ENCODE peak calls at places on chromosomes 5 and 9, in five cellular contexts. M, X, R, B and J are unnamed samples.

GRCh38 chr9:76652894-76653293 is 111.3 kb upstream of the PCA3 start:
- DNase-seq in M (no peak), X (no peak), R (no peak), B (no peak), J (no peak)

GRCh38 chr9:33506626-33507370 is 17.3 kb upstream of the ANKRD18B start:
- DNase-seq in M (no peak), X (no peak), R (no peak), B (no peak), J (no peak)

GRCh38 chr9:35914307-35914807 is 5.1 kb downstream of the SPAAR start:
- DNase-seq in M (no peak), X (no peak), R (no peak), B (peak), J (peak)

GRCh38 chr5:60148356-60148755 is 254.8 kb upstream of the PDE4D start:
- DNase-seq in M (no peak), X (no peak), R (no peak), B (no peak), J (no peak)

GRCh38 chr9:85516976-85517637 is 224.6 kb downstream of the AGTPBP1 start:
- DNase-seq in M (no peak), X (no peak), R (no peak), B (no peak), J (no peak)

GRCh38 chr5:159883522-159883950 is 32.7 kb upstream of the ADRA1B start:
- DNase-seq in M (no peak), X (no peak), R (no peak), B (no peak), J (no peak)

GRCh38 chr5:22852807-22853670 is at the start of gene CDH12:
- DNase-seq in M (no peak), X (no peak), R (no peak), B (no peak), J (no peak)

GRCh38 chr5:125073090-125073489 is 326.7 kb upstream of the ZNF608 start:
- DNase-seq in M (no peak), X (no peak), R (no peak), B (no peak), J (no peak)

GRCh38 chr5:109410389-109411174 is 808 bp upstream of the PJA2 start:
- DNase-seq in M (peak), X (peak), R (peak), B (peak), J (peak)

GRCh38 chr5:96288845-96289185 is 144.2 kb downstream of the PCSK1 start:
- DNase-seq in M (no peak), X (no peak), R (no peak), B (no peak), J (no peak)

GRCh38 chr9:89687216-89687615 is 82.4 kb downstream of the GADD45G start:
- DNase-seq in M (no peak), X (no peak), R (no peak), B (no peak), J (no peak)

GRCh38 chr5:66247176-66247960 is 103.3 kb downstream of the SREK1 start:
- DNase-seq in M (no peak), X (peak), R (no peak), B (no peak), J (no peak)

GRCh38 chr5:38755171-38755570 is 90.6 kb upstream of the OSMR start:
- DNase-seq in M (no peak), X (peak), R (no peak), B (no peak), J (no peak)

GRCh38 chr5:173880306-173880985 is 7.7 kb upstream of the CPEB4 start:
- DNase-seq in M (no peak), X (no peak), R (no peak), B (no peak), J (no peak)

GRCh38 chr5:158856794-158857193 is 242.9 kb downstream of the EBF1 start:
- DNase-seq in M (no peak), X (no peak), R (no peak), B (no peak), J (no peak)

GRCh38 chr5:52856564-52856963 is 68.8 kb downstream of the ITGA1 start:
- DNase-seq in M (no peak), X (no peak), R (no peak), B (no peak), J (no peak)

GRCh38 chr5:157602505-157602904 is 26.9 kb upstream of the ADAM19 start:
- DNase-seq in M (no peak), X (peak), R (no peak), B (no peak), J (no peak)

GRCh38 chr9:112774006-112774996 is 23.7 kb downstream of the SNX30 start:
- DNase-seq in M (no peak), X (no peak), R (no peak), B (no peak), J (no peak)

GRCh38 chr9:69086312-69086711 is 50.8 kb downstream of the FXN start:
- DNase-seq in M (no peak), X (no peak), R (no peak), B (no peak), J (no peak)

GRCh38 chr5:72611111-72611724 is 104.0 kb upstream of the ZNF366 start:
- DNase-seq in M (peak), X (peak), R (peak), B (peak), J (peak)

GRCh38 chr5:39447059-39447458 is 22.3 kb upstream of the DAB2 start:
- DNase-seq in M (no peak), X (peak), R (no peak), B (no peak), J (no peak)

GRCh38 chr5:1037671-1038416 is 29.2 kb downstream of the NKD2 start:
- DNase-seq in M (no peak), X (no peak), R (no peak), B (peak), J (no peak)

GRCh38 chr5:143413964-143414669 is 10.6 kb upstream of the NR3C1 start:
- DNase-seq in M (no peak), X (no peak), R (no peak), B (peak), J (no peak)

GRCh38 chr9:125749951-125750655 is 2.9 kb downstream of the PBX3 start:
- DNase-seq in M (no peak), X (no peak), R (no peak), B (no peak), J (no peak)

GRCh38 chr5:153974813-153975163 is 63.9 kb downstream of the FAM114A2 start:
- DNase-seq in M (no peak), X (no peak), R (no peak), B (no peak), J (no peak)

GRCh38 chr9:124220551-124221451 is 36.9 kb upstream of the NEK6 start:
- DNase-seq in M (no peak), X (peak), R (no peak), B (no peak), J (peak)

GRCh38 chr9:18795947-18796705 is 236.9 kb downstream of the SAXO1 start:
- DNase-seq in M (no peak), X (no peak), R (no peak), B (no peak), J (no peak)

GRCh38 chr5:123455640-123456039 is 32.4 kb upstream of the CEP120 start:
- DNase-seq in M (no peak), X (no peak), R (no peak), B (no peak), J (no peak)

GRCh38 chr5:115389799-115390382 is 93.4 kb upstream of the CCDC112 start:
- DNase-seq in M (no peak), X (no peak), R (no peak), B (no peak), J (no peak)

GRCh38 chr5:168327994-168328393 is 36.5 kb downstream of the WWC1 start:
- DNase-seq in M (no peak), X (no peak), R (no peak), B (no peak), J (no peak)

GRCh38 chr5:126778675-126779403 is 1.9 kb downstream of the LMNB1 start:
- DNase-seq in M (no peak), X (no peak), R (no peak), B (no peak), J (no peak)

GRCh38 chr9:127971357-127972315 is 9.2 kb downstream of the EEIG1 start:
- DNase-seq in M (no peak), X (no peak), R (no peak), B (peak), J (peak)

GRCh38 chr9:127974769-127975261 is 6.0 kb downstream of the EEIG1 start:
- DNase-seq in M (peak), X (no peak), R (peak), B (peak), J (peak)

GRCh38 chr9:127974002-127974768 is 6.6 kb downstream of the EEIG1 start:
- DNase-seq in M (no peak), X (no peak), R (no peak), B (peak), J (peak)

GRCh38 chr9:127972316-127972871 is 8.4 kb downstream of the EEIG1 start:
- DNase-seq in M (no peak), X (no peak), R (no peak), B (peak), J (no peak)

GRCh38 chr9:127973169-127974001 is 7.4 kb downstream of the EEIG1 start:
- DNase-seq in M (no peak), X (no peak), R (no peak), B (peak), J (peak)
- TF ChIP-seq POLR2A in M (no peak), X (no peak), R (no peak), B (no peak), J (peak)

DNA sequence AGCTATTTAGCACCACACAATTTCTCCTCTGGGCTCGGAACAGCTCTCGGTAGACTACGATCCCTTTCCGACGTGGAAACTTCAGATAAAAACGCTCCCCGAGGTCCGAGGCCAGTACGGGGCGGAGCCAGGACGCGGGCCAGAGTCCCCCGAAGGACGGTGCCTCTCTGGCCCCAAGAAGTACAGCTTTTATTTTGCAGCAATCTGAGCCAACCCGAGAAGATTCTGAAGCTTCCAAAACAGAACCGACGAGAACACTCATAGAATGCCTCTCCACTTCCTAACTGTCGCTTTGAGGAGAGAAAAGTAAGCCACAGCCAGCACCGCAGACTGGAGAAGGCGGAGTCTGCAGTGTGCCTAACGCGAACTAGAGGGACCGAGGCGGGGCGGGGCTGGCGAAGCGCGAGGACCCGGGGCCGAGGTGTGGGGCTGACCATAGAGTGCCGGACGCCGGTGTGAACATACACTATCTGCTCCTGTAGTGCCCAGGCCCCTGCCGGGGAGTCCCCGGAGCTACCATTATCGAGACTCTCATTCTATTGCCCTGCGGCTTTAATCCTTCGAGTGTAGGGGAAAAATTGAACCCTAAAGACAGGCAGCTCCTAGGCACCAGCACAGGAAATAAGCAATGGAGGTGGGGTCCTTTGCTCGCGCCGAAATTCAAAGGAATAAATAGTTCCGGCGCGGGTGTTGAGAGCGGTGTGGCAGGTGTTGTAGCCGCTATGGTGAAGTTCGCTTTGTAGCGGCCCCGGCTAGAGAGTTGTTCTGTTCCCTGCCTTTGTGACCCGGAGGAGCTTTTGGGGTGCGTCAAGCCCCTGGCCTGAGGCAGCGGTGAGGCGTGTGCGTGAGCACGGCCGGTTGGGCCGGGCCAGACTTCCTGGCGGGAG is at the start of gene SMC2:
- DNase-seq in M (peak), X (peak), R (peak), B (peak), J (peak)
- TF ChIP-seq POLR2A in M (peak), X (peak), R (peak), B (no peak), J (peak)

GRCh38 chr9:13971415-13971814 is 342.5 kb downstream of the NFIB start:
- DNase-seq in M (no peak), X (no peak), R (no peak), B (no peak), J (no peak)
- TF ChIP-seq POLR2A in M (no peak), X (no peak), R (no peak), B (no peak), J (no peak)

GRCh38 chr9:129962889-129963703 is 79.9 kb downstream of the FNBP1 start:
- DNase-seq in M (peak), X (no peak), R (no peak), B (peak), J (peak)
- TF ChIP-seq POLR2A in M (peak), X (no peak), R (peak), B (no peak), J (peak)

DNA sequence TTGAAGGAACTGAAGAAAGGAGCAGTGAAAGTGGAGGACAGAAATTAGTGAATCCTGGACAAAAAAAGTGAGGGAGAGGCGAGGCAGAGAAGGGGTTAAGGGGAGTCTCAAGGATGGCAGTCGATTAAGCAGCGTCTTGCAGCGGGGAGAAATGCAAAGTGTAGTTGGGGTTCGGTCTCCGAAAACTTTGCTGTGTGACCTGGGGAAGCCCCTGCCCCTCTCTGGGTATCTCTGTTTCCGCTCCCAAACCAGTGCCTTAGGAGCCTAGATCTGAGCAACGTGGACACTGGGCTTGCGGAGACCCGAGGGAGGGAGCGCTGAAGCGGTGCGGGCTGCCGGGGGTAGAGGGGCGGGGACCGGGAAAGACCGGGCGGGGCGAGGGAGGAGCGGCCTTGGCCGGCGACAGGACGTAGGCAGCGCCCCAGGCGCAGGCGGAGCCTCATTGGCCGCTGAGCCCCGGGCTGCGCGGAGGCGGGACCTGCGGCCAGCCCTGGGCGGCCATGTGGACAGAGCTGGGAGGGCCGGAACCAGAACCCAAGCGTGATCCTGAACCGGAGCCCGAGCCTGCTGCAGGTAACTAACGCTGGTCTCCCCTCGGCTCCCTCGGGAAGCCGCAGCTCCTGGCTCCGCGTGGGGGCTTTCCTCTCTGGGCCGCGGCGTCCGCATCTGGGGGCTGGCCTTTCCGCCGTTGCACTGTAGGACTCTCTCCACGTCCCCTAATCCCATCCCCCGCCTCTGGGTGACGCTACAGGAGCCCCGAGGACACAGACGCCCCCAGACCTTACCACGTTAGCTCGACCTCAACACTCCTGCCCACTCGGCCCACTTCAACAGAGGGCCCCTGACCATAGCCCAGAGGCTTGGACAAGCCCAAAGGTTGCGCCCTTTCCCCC is at the start of gene ALDH1B1:
- DNase-seq in M (peak), X (peak), R (peak), B (peak), J (peak)
- TF ChIP-seq POLR2A in M (peak), X (peak), R (no peak), B (no peak), J (peak)